ENCODE peak calls at places on chromosome 9, in seven cellular contexts. W, L, G, E, V, K and N are unnamed samples.

GRCh38 chr9:138047469-138048040 is 170.0 kb downstream of the CACNA1B start:
- DNase-seq in W (peak; percentile 1), L (peak; percentile 54), G (no peak), E (no peak), V (no peak), K (peak; percentile 54), N (no peak)

GRCh38 chr9:115015018-115015635 is 84.7 kb upstream of the TNFSF8 start:
- DNase-seq in W (peak; percentile 67), L (no peak), G (peak; percentile 3), E (peak; percentile 25), V (no peak), K (no peak), N (peak; percentile 81)

GRCh38 chr9:77926314-77926959 is 105.2 kb downstream of the GNAQ start:
- DNase-seq in W (no peak), L (no peak), G (no peak), E (no peak), V (no peak), K (no peak), N (no peak)

GRCh38 chr9:28051559-28051958 is 478.3 kb upstream of the C9orf72 start:
- DNase-seq in W (no peak), L (no peak), G (no peak), E (no peak), V (no peak), K (no peak), N (no peak)

GRCh38 chr9:24504521-24504920 is 41.2 kb downstream of the IZUMO3 start:
- DNase-seq in W (no peak), L (no peak), G (no peak), E (no peak), V (no peak), K (no peak), N (no peak)

GRCh38 chr9:130563797-130564196 is 15.6 kb upstream of the FUBP3 start:
- DNase-seq in W (no peak), L (no peak), G (no peak), E (no peak), V (no peak), K (no peak), N (no peak)

GRCh38 chr9:106796771-106797170 is 66.2 kb upstream of the ZNF462 start:
- DNase-seq in W (no peak), L (no peak), G (no peak), E (no peak), V (no peak), K (no peak), N (no peak)

GRCh38 chr9:36392489-36392888 is 7.6 kb downstream of the RNF38 start:
- DNase-seq in W (no peak), L (no peak), G (no peak), E (no peak), V (no peak), K (no peak), N (no peak)

GRCh38 chr9:136720251-136720886 is 8.0 kb downstream of the DIPK1B start:
- DNase-seq in W (peak; percentile 70), L (no peak), G (no peak), E (no peak), V (no peak), K (no peak), N (no peak)

GRCh38 chr9:105073147-105073546 is 145.2 kb upstream of the ABCA1 start:
- DNase-seq in W (no peak), L (no peak), G (no peak), E (no peak), V (no peak), K (no peak), N (no peak)

GRCh38 chr9:93830224-93830596 is 124.9 kb downstream of the BARX1 start:
- DNase-seq in W (no peak), L (no peak), G (no peak), E (no peak), V (no peak), K (no peak), N (no peak)

GRCh38 chr9:136138566-136138965 is 19.9 kb upstream of the TMEM250 start:
- DNase-seq in W (peak; percentile 91), L (no peak), G (no peak), E (no peak), V (peak; percentile 15), K (no peak), N (peak; percentile 97)

GRCh38 chr9:12715268-12715667 is 22.1 kb downstream of the TYRP1 start:
- DNase-seq in W (no peak), L (no peak), G (no peak), E (no peak), V (no peak), K (no peak), N (no peak)

GRCh38 chr9:90948156-90948555 is 146.5 kb downstream of the SYK start:
- DNase-seq in W (no peak), L (no peak), G (no peak), E (no peak), V (no peak), K (no peak), N (no peak)

GRCh38 chr9:113687680-113688371 is 188.3 kb upstream of the ZNF618 start:
- DNase-seq in W (peak; percentile 44), L (no peak), G (no peak), E (no peak), V (no peak), K (no peak), N (peak; percentile 52)

GRCh38 chr9:73714294-73714693 is 562.6 kb downstream of the ANXA1 start:
- DNase-seq in W (no peak), L (no peak), G (no peak), E (no peak), V (no peak), K (no peak), N (no peak)

GRCh38 chr9:14992516-14992915 is 82.3 kb upstream of the FREM1 start:
- DNase-seq in W (no peak), L (no peak), G (no peak), E (no peak), V (no peak), K (no peak), N (no peak)

GRCh38 chr9:93072383-93072795 is 13.9 kb downstream of the SUSD3 start:
- DNase-seq in W (no peak), L (no peak), G (no peak), E (no peak), V (no peak), K (no peak), N (no peak)

GRCh38 chr9:91817493-91818225 is 132.4 kb downstream of the ROR2 start:
- DNase-seq in W (peak; percentile 59), L (no peak), G (no peak), E (no peak), V (no peak), K (peak; percentile 61), N (peak; percentile 79)

GRCh38 chr9:38183994-38184568 is 115.1 kb upstream of the SHB start:
- DNase-seq in W (no peak), L (no peak), G (no peak), E (peak; percentile 33), V (no peak), K (no peak), N (peak; percentile 52)

GRCh38 chr9:111037744-111038335 is 430 bp downstream of the LPAR1 start:
- DNase-seq in W (peak; percentile 92), L (peak; percentile 81), G (no peak), E (no peak), V (no peak), K (peak; percentile 71), N (peak; percentile 82)